ENCODE peak calls at places on chromosomes 7 and 10, in nine cellular contexts. C is type B pancreatic cell; U is brain microvascular endothelial cell; D is OCI-M1; J is islet precursor cell; S is colonic mucosa; K is activated T-cell treated with anti-CD3 and anti-CD28 coated beads, Interleukin-2, amount 50 U/mL, for 72 hours; H is NCI-H345; W is transverse colon. E is an unnamed sample.

GRCh38 chr7:112112822-112113255 is 93.4 kb downstream of the DOCK4 start:
- DNase-seq in D (no peak), S (no peak), K (no peak), C (no peak), J (no peak), U (peak; percentile 57), H (no peak), W (no peak), E (no peak)

GRCh38 chr10:24439935-24440334 is 231.0 kb downstream of the KIAA1217 start:
- DNase-seq in U (no peak), C (no peak), J (no peak), D (no peak), K (no peak), W (no peak), H (no peak), S (no peak), E (no peak)

GRCh38 chr10:73865459-73866442 is 8.6 kb downstream of the CAMK2G start:
- DNase-seq in U (no peak), C (no peak), D (peak; percentile 68), H (no peak), W (peak; percentile 61), K (peak; percentile 65), S (peak; percentile 59), J (no peak), E (peak; percentile 56)

GRCh38 chr7:21076579-21076978 is 289.9 kb upstream of the SP8 start:
- DNase-seq in C (no peak), W (peak; percentile 43), D (no peak), J (no peak), H (peak; percentile 62), U (no peak), S (peak; percentile 60), K (no peak), E (no peak)

GRCh38 chr7:45035909-45036308 is 35.9 kb downstream of the CCM2 start:
- DNase-seq in J (no peak), H (peak; percentile 29), C (no peak), S (no peak), D (no peak), K (no peak), U (no peak), W (no peak), E (no peak)

GRCh38 chr10:50393784-50394183 is 142.5 kb upstream of the ASAH2 start:
- DNase-seq in D (peak; percentile 64), S (peak; percentile 45), U (peak; percentile 81), H (no peak), W (no peak), K (no peak), J (no peak), C (no peak), E (no peak)

GRCh38 chr7:139659922-139660316 is 117.9 kb downstream of the HIPK2 start:
- DNase-seq in K (no peak), C (no peak), S (no peak), W (no peak), J (no peak), D (no peak), H (no peak), U (no peak), E (no peak)

GRCh38 chr10:43036581-43037428 is 40.1 kb upstream of the RET start:
- DNase-seq in C (no peak), W (no peak), K (no peak), S (no peak), H (no peak), J (peak; percentile 37), U (no peak), D (no peak), E (no peak)

GRCh38 chr7:131563918-131564317 is 7.5 kb upstream of the PODXL start:
- DNase-seq in W (no peak), H (no peak), K (no peak), U (no peak), J (no peak), C (no peak), D (no peak), S (no peak), E (no peak)

GRCh38 chr10:87915406-87915805 is 52.0 kb downstream of the PTEN start:
- DNase-seq in U (no peak), W (no peak), C (no peak), H (no peak), K (no peak), D (no peak), S (no peak), J (peak; percentile 54), E (no peak)

GRCh38 chr7:72444023-72444776 is 32.1 kb upstream of the CALN1 start:
- DNase-seq in K (no peak), C (no peak), W (no peak), S (no peak), H (no peak), J (no peak), D (peak; percentile 73), U (no peak), E (no peak)

GRCh38 chr7:31958216-31958615 is 112.0 kb downstream of the PDE1C start:
- DNase-seq in D (no peak), U (no peak), K (no peak), H (no peak), W (no peak), J (no peak), S (no peak), C (no peak), E (no peak)

GRCh38 chr7:1385809-1386622 is 73.3 kb downstream of the MICALL2 start:
- DNase-seq in K (no peak), S (no peak), J (no peak), C (no peak), D (no peak), H (no peak), W (no peak), U (no peak), E (no peak)

GRCh38 chr7:29921404-29922010 is 68.1 kb downstream of the SCRN1 start:
- DNase-seq in C (no peak), J (peak; percentile 83), S (peak; percentile 41), K (peak; percentile 54), U (peak; percentile 52), W (peak; percentile 35), D (peak; percentile 65), H (peak; percentile 71), E (no peak)

GRCh38 chr7:73976761-73977625 is 51.0 kb upstream of the ELN start:
- DNase-seq in D (no peak), K (no peak), S (peak; percentile 16), H (no peak), J (no peak), C (no peak), W (no peak), U (no peak), E (no peak)

GRCh38 chr7:155411718-155412415 is 46.1 kb upstream of the EN2 start:
- DNase-seq in K (no peak), U (no peak), W (no peak), H (no peak), J (no peak), C (no peak), D (no peak), S (no peak), E (no peak)

GRCh38 chr10:3747248-3747960 is 37.6 kb downstream of the KLF6 start:
- DNase-seq in J (no peak), U (no peak), S (no peak), C (no peak), D (no peak), H (no peak), K (no peak), W (no peak), E (peak; percentile 20)

GRCh38 chr7:157397751-157398691 is 61.2 kb downstream of the DNAJB6 start:
- DNase-seq in S (peak; percentile 34), D (peak; percentile 76), W (peak; percentile 25), H (peak; percentile 21), K (no peak), C (no peak), J (peak; percentile 90), U (peak; percentile 76), E (peak; percentile 40)

GRCh38 chr7:22267989-22268615 is 88.9 kb downstream of the RAPGEF5 start:
- DNase-seq in C (no peak), K (no peak), J (no peak), H (no peak), W (no peak), U (no peak), S (no peak), D (no peak), E (no peak)

GRCh38 chr7:159114096-159114495 is 30.6 kb downstream of the VIPR2 start:
- DNase-seq in D (no peak), W (no peak), H (no peak), U (no peak), K (no peak), S (no peak), J (peak; percentile 46), C (no peak), E (no peak)

E was measured in lung.